ENCODE peak calls at places on chromosome 3, in five cellular contexts. One of them, this sample, is unnamed.

GRCh38 chr3:22923686-22924085 is 279.4 kb upstream of the UBE2E2 start:
- DNase-seq in psoas muscle: no peak
- DNase-seq in ovary: no peak
- DNase-seq in SK-N-SH: no peak
- DNase-seq in GM12878: no peak
- DNase-seq in this sample: no peak

GRCh38 chr3:37743974-37744373 is 117.7 kb upstream of the CTDSPL start:
- DNase-seq in psoas muscle: no peak
- DNase-seq in ovary: no peak
- DNase-seq in SK-N-SH: no peak
- DNase-seq in GM12878: no peak
- DNase-seq in this sample: no peak

GRCh38 chr3:138511990-138512389 is 77.6 kb downstream of the ESYT3 start:
- DNase-seq in psoas muscle: no peak
- DNase-seq in ovary: no peak
- DNase-seq in SK-N-SH: no peak
- DNase-seq in GM12878: no peak
- DNase-seq in this sample: no peak

GRCh38 chr3:157335677-157336076 is 101.0 kb upstream of the PTX3 start:
- DNase-seq in psoas muscle: no peak
- DNase-seq in ovary: no peak
- DNase-seq in SK-N-SH: no peak
- DNase-seq in GM12878: no peak
- DNase-seq in this sample: no peak

GRCh38 chr3:40398346-40398745 is 11.4 kb downstream of the ENTPD3 start:
- DNase-seq in psoas muscle: no peak
- DNase-seq in ovary: no peak
- DNase-seq in SK-N-SH: no peak
- DNase-seq in GM12878: no peak
- DNase-seq in this sample: no peak

GRCh38 chr3:178777718-178778411 is 241.6 kb downstream of the KCNMB2 start:
- DNase-seq in psoas muscle: no peak
- DNase-seq in ovary: no peak
- DNase-seq in SK-N-SH: no peak
- DNase-seq in GM12878: no peak
- DNase-seq in this sample: no peak

GRCh38 chr3:146269271-146269670 is 18.4 kb upstream of the PLSCR4 start:
- DNase-seq in psoas muscle: no peak
- DNase-seq in ovary: no peak
- DNase-seq in SK-N-SH: no peak
- DNase-seq in GM12878: no peak
- DNase-seq in this sample: no peak

GRCh38 chr3:15206662-15207576 is 873 bp downstream of the CAPN7 start:
- DNase-seq in psoas muscle: peak; percentile 75
- DNase-seq in ovary: peak; percentile 11
- DNase-seq in SK-N-SH: peak; percentile 30
- DNase-seq in GM12878: no peak
- DNase-seq in this sample: no peak

GRCh38 chr3:172522871-172523818 is at the start of gene TNFSF10:
- DNase-seq in psoas muscle: peak; percentile 66
- DNase-seq in ovary: peak; percentile 38
- DNase-seq in SK-N-SH: no peak
- DNase-seq in GM12878: peak; percentile 76
- DNase-seq in this sample: peak; percentile 80

GRCh38 chr3:41711656-41712055 is 250.2 kb downstream of the ULK4 start:
- DNase-seq in psoas muscle: no peak
- DNase-seq in ovary: no peak
- DNase-seq in SK-N-SH: no peak
- DNase-seq in GM12878: peak; percentile 2
- DNase-seq in this sample: no peak

GRCh38 chr3:24529210-24529609 is 34.6 kb upstream of the THRB start:
- DNase-seq in psoas muscle: no peak
- DNase-seq in ovary: no peak
- DNase-seq in SK-N-SH: no peak
- DNase-seq in GM12878: no peak
- DNase-seq in this sample: no peak

GRCh38 chr3:161914703-161915102 is 418.1 kb downstream of the OTOL1 start:
- DNase-seq in psoas muscle: peak; percentile 55
- DNase-seq in ovary: no peak
- DNase-seq in SK-N-SH: peak; percentile 59
- DNase-seq in GM12878: no peak
- DNase-seq in this sample: peak; percentile 47

GRCh38 chr3:137204409-137204808 is 246.6 kb downstream of the IL20RB start:
- DNase-seq in psoas muscle: no peak
- DNase-seq in ovary: no peak
- DNase-seq in SK-N-SH: no peak
- DNase-seq in GM12878: no peak
- DNase-seq in this sample: no peak

GRCh38 chr3:39850707-39851014 is 41.3 kb downstream of the MYRIP start:
- DNase-seq in psoas muscle: no peak
- DNase-seq in ovary: no peak
- DNase-seq in SK-N-SH: no peak
- DNase-seq in GM12878: no peak
- DNase-seq in this sample: no peak

GRCh38 chr3:169528289-169528688 is 135.2 kb downstream of the MECOM start:
- DNase-seq in psoas muscle: no peak
- DNase-seq in ovary: no peak
- DNase-seq in SK-N-SH: no peak
- DNase-seq in GM12878: no peak
- DNase-seq in this sample: no peak

GRCh38 chr3:98567646-98568280 is 25.6 kb downstream of the CPOX start:
- DNase-seq in psoas muscle: no peak
- DNase-seq in ovary: no peak
- DNase-seq in SK-N-SH: no peak
- DNase-seq in GM12878: no peak
- DNase-seq in this sample: no peak

GRCh38 chr3:42080452-42080872 is 10.7 kb upstream of the TRAK1 start:
- DNase-seq in psoas muscle: no peak
- DNase-seq in ovary: no peak
- DNase-seq in SK-N-SH: no peak
- DNase-seq in GM12878: peak; percentile 38
- DNase-seq in this sample: no peak

DNA sequence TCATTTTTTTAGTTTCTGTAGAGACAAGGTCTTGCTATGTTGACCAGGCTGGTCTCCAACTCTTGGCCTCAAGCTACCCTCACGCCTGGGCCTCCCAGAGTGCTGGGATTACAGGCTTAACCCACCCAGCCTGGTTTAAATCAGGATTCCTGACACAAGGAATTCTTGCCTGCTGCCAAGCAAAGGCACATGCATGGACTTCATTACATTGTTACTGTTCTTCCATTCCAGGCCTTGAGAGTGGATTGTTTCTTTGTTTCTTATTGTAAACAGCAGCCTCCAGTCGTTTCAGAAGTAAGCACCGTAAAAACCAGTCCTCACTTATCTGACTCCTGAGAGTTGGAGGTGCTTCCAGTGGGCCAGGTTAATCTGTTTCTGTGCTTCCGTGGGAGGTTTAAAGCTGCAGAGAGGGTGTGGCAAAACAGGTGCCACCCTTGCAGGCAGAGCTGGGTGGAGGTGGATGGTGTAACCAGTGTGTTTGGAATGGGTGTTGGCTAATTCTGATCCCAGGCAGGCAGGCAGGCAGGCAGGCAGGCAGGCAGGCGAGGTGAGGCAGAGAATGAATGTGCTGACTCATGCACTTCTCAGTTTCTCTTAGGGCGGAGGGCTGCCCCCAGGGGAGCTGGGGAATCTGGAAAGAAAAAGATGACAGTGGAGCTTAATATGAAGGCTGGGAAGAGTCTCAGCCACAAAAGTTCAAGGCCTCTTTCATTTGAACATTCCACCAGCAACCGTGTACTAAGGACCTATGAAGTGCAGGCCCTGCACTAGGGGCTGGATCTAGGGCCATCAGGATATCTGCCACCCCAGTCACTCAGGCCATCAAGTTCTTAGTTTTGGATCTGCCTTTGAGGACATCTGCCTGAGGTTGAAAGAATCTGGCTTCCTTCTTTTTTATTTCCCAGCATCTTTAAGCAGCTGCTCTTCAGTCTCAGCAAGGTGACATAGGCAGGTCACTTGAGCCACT is 37.0 kb upstream of the CDCP1 start:
- DNase-seq in psoas muscle: no peak
- DNase-seq in ovary: peak; percentile 16
- DNase-seq in SK-N-SH: no peak
- DNase-seq in GM12878: no peak
- DNase-seq in this sample: no peak
- H3K27ac ChIP-seq in psoas muscle: peak overlapping the region; percentile 72
- H3K27ac ChIP-seq in ovary: no peak overlapping the region
- H3K27ac ChIP-seq in SK-N-SH: no peak overlapping the region
- H3K27ac ChIP-seq in GM12878: no peak overlapping the region
- H3K27ac ChIP-seq in this sample: no peak overlapping the region

DNA sequence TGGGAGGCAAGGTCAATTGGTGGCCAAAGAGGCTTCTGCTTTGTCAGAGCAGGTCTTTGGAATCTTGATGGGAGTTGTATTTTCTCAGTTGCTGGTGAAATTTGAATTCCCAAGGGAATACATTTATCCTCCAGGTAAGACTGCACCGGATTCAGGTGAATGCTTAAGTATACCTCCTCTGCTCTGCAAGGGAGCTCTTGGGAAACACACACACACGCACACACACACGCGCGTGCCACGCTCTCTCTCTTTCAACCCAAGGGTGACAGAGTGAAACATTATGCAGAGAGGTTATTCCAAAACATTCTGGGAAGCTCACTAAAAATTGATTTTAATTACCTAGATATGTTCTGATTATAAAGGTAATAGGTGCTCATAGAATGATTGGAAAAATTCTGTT is 33.7 kb downstream of the ST6GAL1 start:
- DNase-seq in psoas muscle: no peak
- DNase-seq in ovary: no peak
- DNase-seq in SK-N-SH: no peak
- DNase-seq in GM12878: no peak
- DNase-seq in this sample: no peak
- H3K4me1 ChIP-seq in psoas muscle: peaks cover 29% of the 10 kb centered on the region
- H3K4me1 ChIP-seq in ovary: no peaks in the 10 kb centered on the region
- H3K4me1 ChIP-seq in SK-N-SH: no peaks in the 10 kb centered on the region
- H3K4me1 ChIP-seq in GM12878: peaks cover 32% of the 10 kb centered on the region
- H3K4me1 ChIP-seq in this sample: no peaks in the 10 kb centered on the region

GRCh38 chr3:55486101-55486856 is 827 bp downstream of the WNT5A start:
- DNase-seq in psoas muscle: peak; percentile 89
- DNase-seq in ovary: peak; percentile 79
- DNase-seq in SK-N-SH: peak; percentile 54
- DNase-seq in GM12878: no peak
- DNase-seq in this sample: peak; percentile 56

GRCh38 chr3:55488398-55489055 is 1.4 kb upstream of the WNT5A start:
- DNase-seq in psoas muscle: peak; percentile 83
- DNase-seq in ovary: peak; percentile 76
- DNase-seq in SK-N-SH: peak; percentile 79
- DNase-seq in GM12878: peak; percentile 26
- DNase-seq in this sample: no peak

GRCh38 chr3:55489804-55490132 is 2.7 kb upstream of the WNT5A start:
- DNase-seq in psoas muscle: peak; percentile 53
- DNase-seq in ovary: peak; percentile 26
- DNase-seq in SK-N-SH: no peak
- DNase-seq in GM12878: no peak
- DNase-seq in this sample: no peak

GRCh38 chr3:55486857-55487375 is at the start of gene WNT5A:
- DNase-seq in psoas muscle: peak; percentile 72
- DNase-seq in ovary: peak; percentile 45
- DNase-seq in SK-N-SH: peak; percentile 73
- DNase-seq in GM12878: no peak
- DNase-seq in this sample: no peak

DNA sequence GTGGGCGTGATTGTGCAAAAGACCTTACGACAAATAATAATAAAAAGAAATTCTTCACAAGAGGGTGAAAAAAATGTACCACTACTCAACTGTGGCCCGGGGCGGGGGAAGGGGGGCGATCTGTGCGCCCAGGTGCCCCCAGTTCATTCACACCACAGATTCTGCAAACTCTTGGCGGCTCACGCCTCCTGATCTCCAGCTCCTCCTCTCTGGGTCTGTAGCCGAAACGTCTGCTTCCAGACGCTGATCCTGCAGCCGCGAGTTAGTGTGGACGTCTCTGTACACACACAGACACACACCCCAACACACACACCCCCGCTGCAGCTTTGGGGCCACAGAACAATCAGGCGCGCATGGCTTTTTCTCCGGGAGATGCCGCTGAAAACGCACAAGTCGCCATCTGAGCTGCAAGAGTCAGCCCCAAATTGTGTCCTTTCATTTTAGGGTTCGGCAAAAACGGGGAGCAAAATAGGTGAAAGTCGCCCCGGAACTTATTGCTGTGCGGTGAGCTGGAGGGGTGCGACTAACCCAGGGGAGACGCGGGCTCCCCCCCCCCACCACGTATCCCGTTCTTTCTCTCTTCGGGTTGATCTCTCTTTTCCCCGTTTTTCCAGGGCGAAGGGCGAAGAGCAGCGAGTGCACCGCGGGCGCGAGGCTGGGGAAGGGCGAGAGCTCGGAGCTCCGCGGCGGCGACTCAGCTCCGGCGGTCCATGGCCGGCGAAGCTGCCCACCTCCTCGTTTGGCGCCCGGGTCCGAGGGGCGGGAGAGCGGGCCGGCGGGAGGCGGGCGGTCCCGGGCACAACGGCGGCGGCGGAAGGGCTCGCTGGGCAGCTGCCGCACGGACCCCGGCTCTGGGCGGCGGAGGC is 503 bp upstream of the WNT5A start:
- DNase-seq in psoas muscle: peak; percentile 74
- DNase-seq in ovary: peak; percentile 36
- DNase-seq in SK-N-SH: peak; percentile 74
- DNase-seq in GM12878: no peak
- DNase-seq in this sample: no peak
- H3K27ac ChIP-seq in psoas muscle: peak overlapping the region; percentile 59
- H3K27ac ChIP-seq in ovary: peak overlapping the region; percentile 85
- H3K27ac ChIP-seq in SK-N-SH: peak overlapping the region; percentile 88
- H3K27ac ChIP-seq in GM12878: peak overlapping the region; percentile 18
- H3K27ac ChIP-seq in this sample: no peak overlapping the region

GRCh38 chr3:122618614-122619013 is 41.2 kb downstream of the PARP15 start:
- DNase-seq in psoas muscle: no peak
- DNase-seq in ovary: no peak
- DNase-seq in SK-N-SH: no peak
- DNase-seq in GM12878: no peak
- DNase-seq in this sample: no peak

GRCh38 chr3:122621112-122621511 is 43.7 kb downstream of the PARP15 start:
- DNase-seq in psoas muscle: no peak
- DNase-seq in ovary: no peak
- DNase-seq in SK-N-SH: no peak
- DNase-seq in GM12878: peak; percentile 66
- DNase-seq in this sample: no peak

GRCh38 chr3:122615303-122615702 is 37.9 kb downstream of the PARP15 start:
- DNase-seq in psoas muscle: no peak
- DNase-seq in ovary: no peak
- DNase-seq in SK-N-SH: no peak
- DNase-seq in GM12878: no peak
- DNase-seq in this sample: no peak

GRCh38 chr3:122620399-122620798 is 42.9 kb downstream of the PARP15 start:
- DNase-seq in psoas muscle: no peak
- DNase-seq in ovary: no peak
- DNase-seq in SK-N-SH: no peak
- DNase-seq in GM12878: no peak
- DNase-seq in this sample: no peak

DNA sequence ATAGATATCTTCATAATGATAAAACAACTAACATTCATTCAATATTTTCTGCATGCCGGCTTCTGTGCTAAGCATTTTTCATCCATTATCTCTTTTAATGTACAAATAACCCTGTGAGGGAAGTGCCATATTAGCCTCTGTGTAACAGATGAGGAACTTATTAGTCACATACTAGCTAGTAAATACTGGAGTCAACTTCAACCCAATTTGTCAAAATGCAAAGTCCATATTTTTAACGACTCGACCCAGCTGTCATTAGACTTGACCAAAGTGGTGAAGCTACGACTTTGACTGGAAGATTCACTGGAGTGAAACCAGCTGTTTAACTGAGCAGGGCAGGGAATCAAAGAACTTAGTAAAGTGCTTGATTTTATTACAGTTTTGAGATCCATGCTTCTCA is 41.6 kb downstream of the PARP15 start:
- DNase-seq in psoas muscle: no peak
- DNase-seq in ovary: no peak
- DNase-seq in SK-N-SH: no peak
- DNase-seq in GM12878: peak; percentile 36
- DNase-seq in this sample: no peak
- H3K4me1 ChIP-seq in psoas muscle: no peaks in the 10 kb centered on the region
- H3K4me1 ChIP-seq in ovary: no peaks in the 10 kb centered on the region
- H3K4me1 ChIP-seq in SK-N-SH: no peaks in the 10 kb centered on the region
- H3K4me1 ChIP-seq in GM12878: peaks cover 21% of the 10 kb centered on the region
- H3K4me1 ChIP-seq in this sample: no peaks in the 10 kb centered on the region